ENCODE peak calls at places on chromosomes 12 and 14, in seven cellular contexts. S, I, Y, L, R, D and W are unnamed samples.

GRCh38 chr14:65927871-65928270 is 515.3 kb downstream of the FUT8 start:
- DNase-seq in S (peak), I (no peak), Y (peak), L (no peak), R (no peak), D (no peak), W (no peak)

GRCh38 chr14:89025581-89026236 is 201.3 kb downstream of the TTC8 start:
- DNase-seq in S (no peak), I (peak), Y (no peak), L (no peak), R (peak), D (peak), W (peak)

GRCh38 chr14:52797653-52798052 is 6.2 kb upstream of the GNPNAT1 start:
- DNase-seq in S (no peak), I (no peak), Y (no peak), L (no peak), R (no peak), D (no peak), W (no peak)

GRCh38 chr14:70333703-70334102 is 25.8 kb downstream of the COX16 start:
- DNase-seq in S (no peak), I (no peak), Y (no peak), L (no peak), R (no peak), D (no peak), W (no peak)

GRCh38 chr12:77049767-77050353 is 15.5 kb downstream of the E2F7 start:
- DNase-seq in S (no peak), I (peak), Y (no peak), L (peak), R (peak), D (peak), W (no peak)

GRCh38 chr12:117328556-117329100 is 32.8 kb downstream of the NOS1 start:
- DNase-seq in S (no peak), I (no peak), Y (no peak), L (no peak), R (no peak), D (no peak), W (no peak)

GRCh38 chr12:130743176-130743575 is 27.1 kb upstream of the RIMBP2 start:
- DNase-seq in S (no peak), I (no peak), Y (no peak), L (no peak), R (no peak), D (no peak), W (no peak)

GRCh38 chr12:100234166-100234565 is 32.7 kb downstream of the DEPDC4 start:
- DNase-seq in S (no peak), I (peak), Y (no peak), L (peak), R (peak), D (peak), W (no peak)

GRCh38 chr14:91078095-91078737 is 17.8 kb upstream of the RPS6KA5 start:
- DNase-seq in S (peak), I (no peak), Y (peak), L (no peak), R (no peak), D (no peak), W (no peak)

GRCh38 chr14:69842671-69843407 is 36.4 kb upstream of the SMOC1 start:
- DNase-seq in S (no peak), I (no peak), Y (no peak), L (no peak), R (no peak), D (no peak), W (no peak)

GRCh38 chr12:7054925-7055324 is 5.6 kb upstream of the C1S start:
- DNase-seq in S (no peak), I (no peak), Y (no peak), L (no peak), R (no peak), D (no peak), W (no peak)
- H3K4me3 ChIP-seq in S (no peak), I (no peak), Y (no peak), L (no peak), R (no peak), D (no peak), W (no peak)

GRCh38 chr12:1820191-1820599 is at the start of gene LRTM2:
- DNase-seq in S (no peak), I (no peak), Y (no peak), L (no peak), R (no peak), D (no peak), W (no peak)
- H3K4me3 ChIP-seq in S (no peak), I (no peak), Y (no peak), L (no peak), R (no peak), D (no peak), W (no peak)

GRCh38 chr12:25056011-25056410 is 107.1 kb upstream of the BCAT1 start:
- DNase-seq in S (no peak), I (no peak), Y (no peak), L (no peak), R (no peak), D (no peak), W (no peak)

GRCh38 chr12:25052191-25053020 is 103.5 kb upstream of the BCAT1 start:
- DNase-seq in S (peak), I (no peak), Y (peak), L (no peak), R (no peak), D (peak), W (no peak)

GRCh38 chr12:25053021-25053271 is 104.0 kb upstream of the BCAT1 start:
- DNase-seq in S (no peak), I (no peak), Y (no peak), L (no peak), R (no peak), D (no peak), W (no peak)

GRCh38 chr12:25054783-25055144 is 105.9 kb upstream of the BCAT1 start:
- DNase-seq in S (peak), I (peak), Y (peak), L (peak), R (no peak), D (peak), W (peak)

GRCh38 chr12:25054076-25054782 is 105.3 kb upstream of the BCAT1 start:
- DNase-seq in S (no peak), I (no peak), Y (no peak), L (peak), R (no peak), D (peak), W (no peak)
- H3K4me3 ChIP-seq in S (peak), I (no peak), Y (peak), L (no peak), R (no peak), D (no peak), W (no peak)

DNA sequence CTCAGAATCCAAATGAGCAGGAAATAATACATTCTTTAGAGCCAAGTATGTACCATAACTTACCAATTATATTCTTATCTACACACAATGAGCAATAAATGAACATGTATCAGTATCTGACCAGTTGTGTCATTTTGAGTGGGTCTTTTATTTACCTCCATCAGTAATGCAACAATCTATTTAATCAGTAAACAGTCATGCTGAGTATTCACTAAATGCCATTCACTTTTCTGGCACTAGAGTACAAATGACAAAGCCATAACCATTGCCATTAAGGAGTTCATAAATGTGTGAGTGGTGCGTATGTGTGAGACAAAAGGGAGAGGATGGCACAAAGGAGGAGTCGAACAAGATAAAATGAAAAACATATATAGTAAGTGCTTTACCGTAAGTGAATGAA is 1.5 kb upstream of the STRAP start:
- DNase-seq in S (no peak), I (no peak), Y (no peak), L (no peak), R (no peak), D (no peak), W (no peak)
- H3K4me3 ChIP-seq in S (no peak), I (no peak), Y (no peak), L (no peak), R (no peak), D (no peak), W (no peak)

DNA sequence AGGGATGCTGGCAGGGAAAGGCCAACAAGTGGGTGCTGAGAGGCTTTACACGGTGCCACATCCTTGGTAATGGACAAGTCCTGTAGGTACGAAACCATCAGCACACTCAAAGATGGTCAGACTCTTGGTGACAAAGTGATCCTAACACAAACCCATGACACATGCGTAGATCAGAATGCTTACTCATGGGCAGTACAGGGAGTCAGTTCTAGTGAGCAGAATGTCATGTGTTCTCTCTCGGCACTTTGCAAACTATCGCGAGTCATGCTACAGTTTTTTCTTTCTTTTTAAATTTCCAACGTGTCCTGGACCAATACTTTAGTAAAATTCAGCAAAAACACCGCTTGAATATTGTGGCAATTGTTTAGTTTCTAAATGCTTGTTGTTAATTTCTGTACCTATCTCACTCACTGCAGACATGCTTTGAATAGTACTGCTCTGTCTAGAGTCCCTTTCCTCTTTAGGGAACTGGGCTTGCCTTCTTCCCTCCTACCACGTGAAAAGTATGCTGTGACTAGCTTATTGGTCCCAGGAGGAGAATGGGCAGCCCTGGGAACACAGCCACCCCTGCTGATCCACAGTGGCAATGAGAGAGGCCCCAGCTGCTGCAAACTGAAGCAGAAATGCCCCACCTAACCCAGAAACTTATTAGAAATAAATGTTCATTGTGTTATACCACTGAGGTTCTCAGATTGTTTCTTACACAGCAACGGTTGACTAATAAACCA is 62.4 kb downstream of the UBR7 start:
- DNase-seq in S (no peak), I (peak), Y (no peak), L (peak), R (peak), D (peak), W (peak)
- H3K4me3 ChIP-seq in S (no peak), I (peak), Y (no peak), L (no peak), R (no peak), D (no peak), W (no peak)

GRCh38 chr14:85535316-85535715 is 5.4 kb downstream of the FLRT2 start:
- DNase-seq in S (no peak), I (no peak), Y (no peak), L (no peak), R (no peak), D (peak), W (no peak)
- H3K4me3 ChIP-seq in S (no peak), I (peak), Y (no peak), L (peak), R (peak), D (no peak), W (peak)

GRCh38 chr12:4308334-4308960 is 12.6 kb upstream of the TIGAR start:
- DNase-seq in S (no peak), I (no peak), Y (no peak), L (no peak), R (no peak), D (no peak), W (no peak)
- H3K4me3 ChIP-seq in S (no peak), I (no peak), Y (no peak), L (no peak), R (no peak), D (no peak), W (no peak)

GRCh38 chr14:32426596-32427408 is 97.7 kb downstream of the AKAP6 start:
- DNase-seq in S (no peak), I (no peak), Y (no peak), L (no peak), R (no peak), D (no peak), W (no peak)
- H3K4me3 ChIP-seq in S (no peak), I (no peak), Y (no peak), L (no peak), R (no peak), D (no peak), W (no peak)